ENCODE peak calls at places on chromosomes 16 and 17, in six cellular contexts. One of them, this sample, is unnamed.
A peak's percentile ranks its signal among the peaks of the same experiment; 100 is the strongest.

GRCh38 chr17:45729284-45729907 is 54.7 kb upstream of the CRHR1 start:
- DNase-seq in AG09309: no peak
- DNase-seq in upper lobe of right lung: no peak
- DNase-seq in AG04449: no peak
- DNase-seq in fibroblast of the aortic adventitia: no peak
- DNase-seq in transverse colon: no peak
- DNase-seq in this sample: no peak

GRCh38 chr17:18319604-18320256 is 4.6 kb downstream of the SMCR8 start:
- DNase-seq in AG09309: peak; percentile 47
- DNase-seq in upper lobe of right lung: no peak
- DNase-seq in AG04449: peak; percentile 19
- DNase-seq in fibroblast of the aortic adventitia: peak; percentile 74
- DNase-seq in transverse colon: no peak
- DNase-seq in this sample: no peak

GRCh38 chr17:17710728-17711541 is 29.7 kb downstream of the RAI1 start:
- DNase-seq in AG09309: peak; percentile 45
- DNase-seq in upper lobe of right lung: peak; percentile 94
- DNase-seq in AG04449: peak; percentile 67
- DNase-seq in fibroblast of the aortic adventitia: peak; percentile 82
- DNase-seq in transverse colon: peak; percentile 84
- DNase-seq in this sample: peak; percentile 68

GRCh38 chr17:75288784-75289121 is 480 bp downstream of the SLC25A19 start:
- DNase-seq in AG09309: no peak
- DNase-seq in upper lobe of right lung: peak; percentile 75
- DNase-seq in AG04449: no peak
- DNase-seq in fibroblast of the aortic adventitia: no peak
- DNase-seq in transverse colon: peak; percentile 67
- DNase-seq in this sample: no peak

GRCh38 chr16:1299012-1299867 is 10.2 kb upstream of the UBE2I start:
- DNase-seq in AG09309: no peak
- DNase-seq in upper lobe of right lung: no peak
- DNase-seq in AG04449: no peak
- DNase-seq in fibroblast of the aortic adventitia: no peak
- DNase-seq in transverse colon: no peak
- DNase-seq in this sample: no peak

GRCh38 chr17:65198653-65199382 is 61.6 kb downstream of the RGS9 start:
- DNase-seq in AG09309: no peak
- DNase-seq in upper lobe of right lung: no peak
- DNase-seq in AG04449: no peak
- DNase-seq in fibroblast of the aortic adventitia: peak; percentile 78
- DNase-seq in transverse colon: no peak
- DNase-seq in this sample: no peak

GRCh38 chr16:89430436-89431157 is 59.8 kb downstream of the ANKRD11 start:
- DNase-seq in AG09309: no peak
- DNase-seq in upper lobe of right lung: no peak
- DNase-seq in AG04449: no peak
- DNase-seq in fibroblast of the aortic adventitia: no peak
- DNase-seq in transverse colon: peak; percentile 51
- DNase-seq in this sample: no peak

GRCh38 chr16:48276102-48276501 is 28.8 kb upstream of the ABCC11 start:
- DNase-seq in AG09309: no peak
- DNase-seq in upper lobe of right lung: no peak
- DNase-seq in AG04449: no peak
- DNase-seq in fibroblast of the aortic adventitia: no peak
- DNase-seq in transverse colon: no peak
- DNase-seq in this sample: peak; percentile 47

GRCh38 chr16:9820481-9821246 is 361.6 kb downstream of the GRIN2A start:
- DNase-seq in AG09309: no peak
- DNase-seq in upper lobe of right lung: no peak
- DNase-seq in AG04449: no peak
- DNase-seq in fibroblast of the aortic adventitia: no peak
- DNase-seq in transverse colon: no peak
- DNase-seq in this sample: no peak

GRCh38 chr16:57624044-57624688 is 4.3 kb upstream of the ADGRG1 start:
- DNase-seq in AG09309: no peak
- DNase-seq in upper lobe of right lung: no peak
- DNase-seq in AG04449: no peak
- DNase-seq in fibroblast of the aortic adventitia: peak; percentile 41
- DNase-seq in transverse colon: no peak
- DNase-seq in this sample: peak; percentile 82

GRCh38 chr16:46727630-46728029 is 20.5 kb downstream of the MYLK3 start:
- DNase-seq in AG09309: no peak
- DNase-seq in upper lobe of right lung: no peak
- DNase-seq in AG04449: no peak
- DNase-seq in fibroblast of the aortic adventitia: no peak
- DNase-seq in transverse colon: no peak
- DNase-seq in this sample: no peak

GRCh38 chr17:8583954-8584353 is 46.6 kb downstream of the MYH10 start:
- DNase-seq in AG09309: no peak
- DNase-seq in upper lobe of right lung: no peak
- DNase-seq in AG04449: no peak
- DNase-seq in fibroblast of the aortic adventitia: no peak
- DNase-seq in transverse colon: no peak
- DNase-seq in this sample: no peak

GRCh38 chr16:70395345-70395901 is 43.5 kb downstream of the ST3GAL2 start:
- DNase-seq in AG09309: no peak
- DNase-seq in upper lobe of right lung: peak; percentile 91
- DNase-seq in AG04449: no peak
- DNase-seq in fibroblast of the aortic adventitia: peak; percentile 35
- DNase-seq in transverse colon: peak; percentile 89
- DNase-seq in this sample: no peak

GRCh38 chr16:85912271-85912974 is 13.5 kb downstream of the IRF8 start:
- DNase-seq in AG09309: no peak
- DNase-seq in upper lobe of right lung: no peak
- DNase-seq in AG04449: no peak
- DNase-seq in fibroblast of the aortic adventitia: peak; percentile 96
- DNase-seq in transverse colon: peak; percentile 43
- DNase-seq in this sample: no peak

GRCh38 chr17:51000835-51001638 is 119.6 kb downstream of the SPAG9 start:
- DNase-seq in AG09309: peak; percentile 60
- DNase-seq in upper lobe of right lung: no peak
- DNase-seq in AG04449: no peak
- DNase-seq in fibroblast of the aortic adventitia: peak; percentile 90
- DNase-seq in transverse colon: no peak
- DNase-seq in this sample: peak; percentile 26

GRCh38 chr17:81057079-81057730 is 22.3 kb downstream of the BAIAP2 start:
- DNase-seq in AG09309: no peak
- DNase-seq in upper lobe of right lung: peak; percentile 91
- DNase-seq in AG04449: no peak
- DNase-seq in fibroblast of the aortic adventitia: peak; percentile 59
- DNase-seq in transverse colon: peak; percentile 85
- DNase-seq in this sample: no peak

GRCh38 chr17:8861482-8862181 is 5.8 kb downstream of the PIK3R6 start:
- DNase-seq in AG09309: no peak
- DNase-seq in upper lobe of right lung: no peak
- DNase-seq in AG04449: no peak
- DNase-seq in fibroblast of the aortic adventitia: no peak
- DNase-seq in transverse colon: no peak
- DNase-seq in this sample: no peak

GRCh38 chr17:65749479-65749878 is 188.0 kb upstream of the AXIN2 start:
- DNase-seq in AG09309: no peak
- DNase-seq in upper lobe of right lung: no peak
- DNase-seq in AG04449: no peak
- DNase-seq in fibroblast of the aortic adventitia: peak; percentile 67
- DNase-seq in transverse colon: no peak
- DNase-seq in this sample: no peak

GRCh38 chr17:8670486-8670885 is 40.0 kb upstream of the MYH10 start:
- DNase-seq in AG09309: no peak
- DNase-seq in upper lobe of right lung: no peak
- DNase-seq in AG04449: no peak
- DNase-seq in fibroblast of the aortic adventitia: peak; percentile 32
- DNase-seq in transverse colon: no peak
- DNase-seq in this sample: no peak

GRCh38 chr16:50316848-50317630 is 50.7 kb downstream of the ADCY7 start:
- DNase-seq in AG09309: no peak
- DNase-seq in upper lobe of right lung: no peak
- DNase-seq in AG04449: no peak
- DNase-seq in fibroblast of the aortic adventitia: no peak
- DNase-seq in transverse colon: no peak
- DNase-seq in this sample: no peak

GRCh38 chr16:52309761-52310416 is 237.1 kb downstream of the TOX3 start:
- DNase-seq in AG09309: no peak
- DNase-seq in upper lobe of right lung: no peak
- DNase-seq in AG04449: no peak
- DNase-seq in fibroblast of the aortic adventitia: no peak
- DNase-seq in transverse colon: no peak
- DNase-seq in this sample: no peak

GRCh38 chr17:66357037-66357436 is 54.6 kb downstream of the PRKCA start:
- DNase-seq in AG09309: no peak
- DNase-seq in upper lobe of right lung: no peak
- DNase-seq in AG04449: no peak
- DNase-seq in fibroblast of the aortic adventitia: no peak
- DNase-seq in transverse colon: no peak
- DNase-seq in this sample: no peak

GRCh38 chr16:5918553-5919127 is 821.0 kb upstream of the EEF2KMT start:
- DNase-seq in AG09309: no peak
- DNase-seq in upper lobe of right lung: no peak
- DNase-seq in AG04449: no peak
- DNase-seq in fibroblast of the aortic adventitia: no peak
- DNase-seq in transverse colon: peak; percentile 33
- DNase-seq in this sample: no peak

GRCh38 chr17:66450857-66451158 is 148.4 kb downstream of the PRKCA start:
- DNase-seq in AG09309: no peak
- DNase-seq in upper lobe of right lung: no peak
- DNase-seq in AG04449: no peak
- DNase-seq in fibroblast of the aortic adventitia: no peak
- DNase-seq in transverse colon: no peak
- DNase-seq in this sample: no peak

GRCh38 chr16:4288148-4288921 is 15.5 kb upstream of the TFAP4 start:
- DNase-seq in AG09309: no peak
- DNase-seq in upper lobe of right lung: peak; percentile 90
- DNase-seq in AG04449: no peak
- DNase-seq in fibroblast of the aortic adventitia: peak; percentile 54
- DNase-seq in transverse colon: peak; percentile 81
- DNase-seq in this sample: no peak
- TF ChIP-seq CTCF in AG09309: peak; percentile 96
- TF ChIP-seq CTCF in upper lobe of right lung: peak; percentile 96
- TF ChIP-seq CTCF in AG04449: peak; percentile 95
- TF ChIP-seq CTCF in fibroblast of the aortic adventitia: peak; percentile 97
- TF ChIP-seq CTCF in transverse colon: peak; percentile 95
- TF ChIP-seq CTCF in this sample: peak; percentile 89

DNA sequence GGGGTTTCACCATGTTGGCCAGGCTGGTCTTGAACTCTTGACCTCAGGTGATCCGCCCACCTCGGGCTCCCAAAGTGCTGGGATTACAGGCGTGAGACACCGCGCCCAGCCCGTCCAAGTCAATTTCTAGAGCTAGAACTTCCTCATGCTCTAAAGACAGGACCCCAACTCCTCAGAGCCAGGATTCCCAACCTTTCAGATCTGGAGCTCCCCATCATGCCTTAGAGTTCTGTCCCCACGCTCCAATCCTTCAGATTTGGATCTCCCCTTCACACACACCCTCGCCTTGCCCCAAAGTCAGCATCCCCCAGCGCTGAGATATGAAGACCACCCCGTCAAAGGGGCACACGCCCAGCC is 448 bp downstream of the KCTD19 start:
- DNase-seq in AG09309: no peak
- DNase-seq in upper lobe of right lung: no peak
- DNase-seq in AG04449: no peak
- DNase-seq in fibroblast of the aortic adventitia: no peak
- DNase-seq in transverse colon: no peak
- DNase-seq in this sample: no peak
- H3K4me3 ChIP-seq in AG09309: peak overlapping the region; percentile 34
- H3K4me3 ChIP-seq in upper lobe of right lung: peak overlapping the region; percentile 52
- H3K4me3 ChIP-seq in AG04449: peak overlapping the region; percentile 52
- H3K4me3 ChIP-seq in fibroblast of the aortic adventitia: peak overlapping the region; percentile 55
- H3K4me3 ChIP-seq in transverse colon: peak overlapping the region; percentile 32
- H3K4me3 ChIP-seq in this sample: peak overlapping the region; percentile 65

DNA sequence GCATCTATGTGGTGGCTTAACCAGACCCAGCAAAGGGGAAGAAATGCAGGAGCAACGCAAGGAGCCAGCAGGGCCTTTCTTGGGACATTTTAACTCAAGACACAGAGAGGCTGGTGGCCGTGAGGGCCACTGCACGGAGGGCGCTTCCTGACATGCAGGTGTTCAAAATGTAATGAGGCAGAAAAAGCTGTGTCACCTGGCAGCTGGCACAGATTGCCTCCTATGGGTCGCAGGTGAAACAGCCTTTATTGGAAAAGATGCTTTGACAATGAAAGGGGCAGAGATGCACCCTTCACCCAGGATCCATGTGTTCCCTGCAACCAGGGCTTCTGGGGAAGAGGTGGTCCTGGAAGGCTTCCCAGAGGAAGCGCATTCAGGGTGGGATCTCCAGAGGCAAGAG is 219.3 kb downstream of the XYLT1 start:
- DNase-seq in AG09309: no peak
- DNase-seq in upper lobe of right lung: no peak
- DNase-seq in AG04449: no peak
- DNase-seq in fibroblast of the aortic adventitia: no peak
- DNase-seq in transverse colon: no peak
- DNase-seq in this sample: no peak
- TF ChIP-seq CTCF in AG09309: no peak
- TF ChIP-seq CTCF in upper lobe of right lung: no peak
- TF ChIP-seq CTCF in AG04449: no peak
- TF ChIP-seq CTCF in fibroblast of the aortic adventitia: no peak
- TF ChIP-seq CTCF in transverse colon: no peak
- TF ChIP-seq CTCF in this sample: no peak

GRCh38 chr16:2799852-2800226 is 1.6 kb downstream of the PRSS41 start:
- DNase-seq in AG09309: no peak
- DNase-seq in upper lobe of right lung: peak; percentile 72
- DNase-seq in AG04449: no peak
- DNase-seq in fibroblast of the aortic adventitia: no peak
- DNase-seq in transverse colon: peak; percentile 83
- DNase-seq in this sample: no peak
- H3K4me3 ChIP-seq in AG09309: no peak overlapping the region
- H3K4me3 ChIP-seq in upper lobe of right lung: no peak overlapping the region
- H3K4me3 ChIP-seq in AG04449: no peak overlapping the region
- H3K4me3 ChIP-seq in fibroblast of the aortic adventitia: no peak overlapping the region
- H3K4me3 ChIP-seq in transverse colon: no peak overlapping the region
- H3K4me3 ChIP-seq in this sample: no peak overlapping the region